ENCODE peak calls at places on chromosome 15, in seven cellular contexts. B is lower lobe of right lung, V is RWPE1, Z is lung, O is B cell, T is ovary, I is fibroblast of lung. X is an unnamed sample.

GRCh38 chr15:37111427-37111717 is 11.0 kb upstream of the MEIS2 start:
- DNase-seq in T (no peak), V (no peak), I (no peak), B (no peak), Z (no peak), O (no peak), X (no peak)

GRCh38 chr15:30953731-30954378 is 37.6 kb downstream of the MTMR10 start:
- DNase-seq in I (peak), T (peak), B (no peak), Z (peak), V (peak), O (no peak), X (no peak)

GRCh38 chr15:96337354-96337990 is 7.0 kb downstream of the NR2F2 start:
- DNase-seq in Z (no peak), B (no peak), O (no peak), V (no peak), I (peak), T (peak), X (no peak)

GRCh38 chr15:66679043-66679656 is 22.9 kb upstream of the SMAD6 start:
- DNase-seq in O (no peak), B (no peak), T (no peak), V (no peak), Z (no peak), I (no peak), X (no peak)

GRCh38 chr15:46127361-46127874 is 492.6 kb downstream of the SQOR start:
- DNase-seq in B (no peak), Z (no peak), O (no peak), V (no peak), T (no peak), I (peak), X (no peak)

GRCh38 chr15:24772256-24772655 is 96.7 kb downstream of the NPAP1 start:
- DNase-seq in Z (no peak), T (no peak), I (no peak), O (no peak), B (no peak), V (no peak), X (peak)

GRCh38 chr15:58521293-58521991 is 89.7 kb downstream of the LIPC start:
- DNase-seq in V (peak), Z (peak), T (peak), O (peak), I (peak), B (peak), X (peak)

GRCh38 chr15:63519548-63520178 is 15.3 kb downstream of the USP3 start:
- DNase-seq in Z (no peak), B (no peak), V (no peak), T (peak), I (no peak), O (no peak), X (no peak)

GRCh38 chr15:51223771-51224229 is 114.6 kb downstream of the CYP19A1 start:
- DNase-seq in B (no peak), T (no peak), V (no peak), Z (no peak), I (peak), O (no peak), X (no peak)

GRCh38 chr15:68218331-68218730 is 11.2 kb downstream of the CLN6 start:
- DNase-seq in O (no peak), V (no peak), I (no peak), Z (no peak), B (no peak), T (peak), X (no peak)

GRCh38 chr15:74383695-74384565 is 16.5 kb upstream of the CYP11A1 start:
- DNase-seq in O (peak), B (no peak), I (peak), V (peak), Z (no peak), T (no peak), X (no peak)

GRCh38 chr15:48855501-48856440 is 22.2 kb upstream of the EID1 start:
- DNase-seq in B (no peak), V (peak), O (no peak), T (no peak), I (peak), Z (no peak), X (peak)

GRCh38 chr15:100910119-100910518 is 9.0 kb upstream of the LRRK1 start:
- DNase-seq in O (no peak), I (no peak), B (no peak), V (no peak), T (no peak), Z (no peak), X (no peak)

GRCh38 chr15:25339431-25339830 is 99.4 kb downstream of the UBE3A start:
- DNase-seq in B (no peak), Z (no peak), I (no peak), T (no peak), O (no peak), V (no peak), X (no peak)

GRCh38 chr15:62483817-62484216 is 318.7 kb upstream of the C2CD4B start:
- DNase-seq in O (no peak), B (no peak), T (peak), I (no peak), Z (no peak), V (no peak), X (no peak)

GRCh38 chr15:43260011-43260615 is 6.6 kb downstream of the TGM5 start:
- DNase-seq in O (no peak), V (no peak), I (no peak), B (no peak), Z (no peak), T (no peak), X (no peak)

GRCh38 chr15:52857471-52857870 is 67.3 kb upstream of the ONECUT1 start:
- DNase-seq in B (no peak), V (no peak), Z (no peak), O (no peak), I (no peak), T (no peak), X (no peak)

GRCh38 chr15:65331811-65332210 is 27.3 kb downstream of the RNU5B-1 start:
- DNase-seq in T (no peak), V (no peak), O (no peak), I (no peak), Z (no peak), B (no peak), X (no peak)

GRCh38 chr15:39022532-39023305 is 458.1 kb upstream of the RASGRP1 start:
- DNase-seq in I (no peak), O (no peak), V (no peak), B (no peak), Z (no peak), T (no peak), X (no peak)

GRCh38 chr15:28106294-28107110 is 7.4 kb upstream of the OCA2 start:
- DNase-seq in B (peak), I (peak), V (no peak), Z (no peak), O (no peak), T (peak), X (peak)

GRCh38 chr15:89783111-89783860 is 7.2 kb downstream of the MESP2 start:
- DNase-seq in V (no peak), T (no peak), O (no peak), I (peak), B (no peak), Z (no peak), X (no peak)

GRCh38 chr15:22888120-22888859 is 49.8 kb downstream of the NIPA2 start:
- DNase-seq in V (peak), B (no peak), T (no peak), I (peak), O (no peak), Z (no peak), X (no peak)

GRCh38 chr15:101206173-101206572 is 45.7 kb downstream of the CHSY1 start:
- DNase-seq in T (no peak), I (peak), V (no peak), O (no peak), B (no peak), Z (no peak), X (no peak)

GRCh38 chr15:73564255-73564654 is 68.9 kb downstream of the NPTN start:
- DNase-seq in I (peak), T (no peak), Z (no peak), B (no peak), V (peak), O (no peak), X (peak)

GRCh38 chr15:78879517-78880241 is 7.0 kb downstream of the MORF4L1 start:
- DNase-seq in Z (no peak), T (no peak), V (no peak), O (no peak), I (peak), B (no peak), X (no peak)

GRCh38 chr15:65828566-65828965 is 36.5 kb upstream of the DENND4A start:
- DNase-seq in B (no peak), O (no peak), V (no peak), Z (no peak), I (no peak), T (no peak), X (no peak)

GRCh38 chr15:89845305-89845893 is 30.7 kb upstream of the ANPEP start:
- DNase-seq in I (peak), Z (no peak), T (no peak), O (no peak), B (no peak), V (peak), X (no peak)

GRCh38 chr15:37695719-37696118 is 238.7 kb upstream of the TMCO5A start:
- DNase-seq in Z (no peak), B (no peak), T (no peak), I (peak), V (no peak), O (no peak), X (no peak)

GRCh38 chr15:53811530-53811929 is 52.1 kb upstream of the WDR72 start:
- DNase-seq in Z (no peak), V (no peak), T (no peak), O (no peak), I (no peak), B (no peak), X (no peak)

GRCh38 chr15:51311510-51311909 is 26.9 kb downstream of the CYP19A1 start:
- DNase-seq in V (no peak), T (no peak), B (no peak), I (no peak), O (no peak), Z (no peak), X (no peak)

GRCh38 chr15:90481023-90481422 is 48.7 kb upstream of the CRTC3 start:
- DNase-seq in O (peak), V (no peak), I (peak), B (no peak), T (no peak), Z (no peak), X (no peak)

GRCh38 chr15:101499863-101500713 is 10.6 kb upstream of the PCSK6 start:
- DNase-seq in Z (no peak), B (no peak), I (no peak), V (no peak), O (no peak), T (no peak), X (no peak)

GRCh38 chr15:65385868-65386253 is 8.1 kb upstream of the IGDCC3 start:
- DNase-seq in Z (no peak), O (no peak), B (no peak), I (no peak), T (peak), V (no peak), X (no peak)

GRCh38 chr15:39438795-39439577 is 141.9 kb upstream of the THBS1 start:
- DNase-seq in V (peak), O (no peak), B (peak), I (peak), T (no peak), Z (no peak), X (no peak)

GRCh38 chr15:47756872-47757271 is 39.6 kb downstream of the SEMA6D start:
- DNase-seq in B (no peak), T (no peak), O (no peak), I (peak), Z (no peak), V (peak), X (no peak)

GRCh38 chr15:90058308-90058707 is 44.0 kb downstream of the IDH2 start:
- DNase-seq in B (no peak), Z (no peak), I (no peak), V (no peak), T (no peak), O (peak), X (no peak)

GRCh38 chr15:72135719-72136118 is 17.5 kb downstream of the SENP8 start:
- DNase-seq in T (no peak), V (no peak), B (no peak), O (no peak), I (peak), Z (no peak), X (no peak)

GRCh38 chr15:41022487-41023090 is 69.3 kb downstream of the CHAC1 start:
- DNase-seq in I (peak), V (peak), T (no peak), Z (peak), O (peak), B (no peak), X (peak)
- TF ChIP-seq CTCF in I (peak), V (peak), T (peak), Z (peak), O (peak), B (peak), X (peak)

GRCh38 chr15:88701561-88702095 is 62.8 kb downstream of the ISG20 start:
- DNase-seq in I (no peak), B (no peak), T (no peak), Z (no peak), V (peak), O (no peak), X (no peak)
- TF ChIP-seq CTCF in I (peak), B (peak), T (no peak), Z (no peak), V (no peak), O (peak), X (no peak)

GRCh38 chr15:99729920-99730319 is 3.3 kb downstream of the LYSMD4 start:
- DNase-seq in O (no peak), I (peak), Z (no peak), B (no peak), V (peak), T (peak), X (no peak)
- TF ChIP-seq CTCF in O (no peak), I (peak), Z (peak), B (peak), V (no peak), T (no peak), X (no peak)

GRCh38 chr15:94154255-94154654 is 77.1 kb upstream of the MCTP2 start:
- DNase-seq in B (no peak), Z (no peak), I (no peak), O (no peak), V (no peak), T (no peak), X (no peak)
- TF ChIP-seq CTCF in B (no peak), Z (no peak), I (no peak), O (no peak), V (no peak), T (no peak), X (no peak)

GRCh38 chr15:41827290-41827879 is 507 bp upstream of the JMJD7 start:
- DNase-seq in V (no peak), O (no peak), T (peak), B (no peak), I (no peak), Z (no peak), X (peak)
- TF ChIP-seq CTCF in V (no peak), O (no peak), T (no peak), B (no peak), I (no peak), Z (no peak), X (no peak)

GRCh38 chr15:91783001-91783400 is 70.5 kb upstream of the SLCO3A1 start:
- DNase-seq in T (no peak), B (no peak), I (no peak), O (no peak), V (no peak), Z (no peak), X (no peak)

GRCh38 chr15:91779960-91780359 is 73.5 kb upstream of the SLCO3A1 start:
- DNase-seq in V (no peak), Z (no peak), T (no peak), O (no peak), I (no peak), B (no peak), X (no peak)

GRCh38 chr15:91783451-91783850 is 70.1 kb upstream of the SLCO3A1 start:
- DNase-seq in O (no peak), V (no peak), T (no peak), B (no peak), I (no peak), Z (no peak), X (no peak)

GRCh38 chr15:91782221-91782620 is 71.3 kb upstream of the SLCO3A1 start:
- DNase-seq in Z (peak), I (no peak), B (no peak), V (no peak), T (no peak), O (no peak), X (no peak)

GRCh38 chr15:91780387-91780786 is 73.1 kb upstream of the SLCO3A1 start:
- DNase-seq in I (no peak), T (no peak), B (no peak), V (no peak), Z (no peak), O (no peak), X (no peak)
- TF ChIP-seq CTCF in I (no peak), T (no peak), B (no peak), V (no peak), Z (no peak), O (no peak), X (no peak)

DNA sequence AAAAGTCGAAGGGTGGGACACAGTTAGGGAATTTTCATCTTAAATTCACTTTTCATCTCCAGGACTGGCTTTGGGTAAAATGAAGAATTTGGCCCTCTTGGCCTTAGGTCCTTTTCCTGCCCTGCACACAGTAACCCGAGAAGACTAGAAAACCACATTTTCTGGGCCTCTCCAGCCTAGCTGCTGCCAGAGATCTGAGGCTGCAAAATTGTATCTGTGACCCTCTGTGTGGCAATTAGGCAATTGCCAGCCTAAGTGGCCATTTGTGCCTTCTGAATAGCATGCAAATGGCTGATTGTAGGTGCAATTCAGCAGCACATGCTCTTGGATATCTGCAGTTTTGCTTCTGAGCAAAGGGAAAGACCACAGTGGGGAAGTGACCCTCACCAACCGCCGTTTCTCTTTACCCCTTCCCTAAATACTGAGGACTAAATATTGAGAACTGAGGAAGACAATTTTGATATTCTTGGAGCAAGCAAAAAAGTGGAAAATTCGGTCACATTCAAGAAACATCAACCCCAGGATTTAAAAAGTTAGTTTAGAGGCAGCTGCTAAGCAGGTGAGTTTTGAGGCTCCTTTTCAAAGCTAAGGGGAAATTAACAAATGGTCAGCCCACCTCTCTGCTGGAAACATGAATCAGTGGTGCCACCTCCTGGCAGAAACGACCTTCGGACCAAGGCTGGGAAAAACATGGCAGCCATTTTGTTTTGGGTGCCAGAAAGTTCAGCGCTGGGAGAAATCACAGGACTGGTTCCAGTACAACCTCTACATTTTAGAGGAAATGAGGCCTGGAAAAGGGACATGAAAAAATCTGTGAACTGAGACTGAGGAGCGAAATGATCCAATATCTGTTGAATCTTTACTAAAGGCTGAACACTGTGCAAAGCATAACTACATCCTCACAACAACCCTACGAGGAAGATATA is 56.6 kb upstream of the PRTG start:
- DNase-seq in I (peak), B (peak), O (no peak), V (peak), Z (peak), T (peak), X (peak)
- TF ChIP-seq CTCF in I (peak), B (peak), O (no peak), V (no peak), Z (peak), T (no peak), X (peak)

GRCh38 chr15:80638553-80639167 is 56.5 kb upstream of the ABHD17C start:
- DNase-seq in O (no peak), B (no peak), Z (no peak), T (no peak), V (no peak), I (no peak), X (no peak)

GRCh38 chr15:80640546-80641121 is 54.5 kb upstream of the ABHD17C start:
- DNase-seq in V (no peak), B (no peak), O (no peak), Z (no peak), T (no peak), I (no peak), X (no peak)

GRCh38 chr15:80641384-80641783 is 53.7 kb upstream of the ABHD17C start:
- DNase-seq in T (no peak), V (no peak), B (no peak), I (no peak), O (no peak), Z (no peak), X (no peak)

GRCh38 chr15:80637747-80638146 is 57.4 kb upstream of the ABHD17C start:
- DNase-seq in V (no peak), T (no peak), B (no peak), Z (no peak), O (no peak), I (no peak), X (no peak)

GRCh38 chr15:80639168-80639555 is 55.9 kb upstream of the ABHD17C start:
- DNase-seq in I (no peak), Z (no peak), O (no peak), T (no peak), B (no peak), V (no peak), X (no peak)
- TF ChIP-seq CTCF in I (no peak), Z (no peak), O (no peak), T (no peak), B (no peak), V (no peak), X (no peak)

GRCh38 chr15:93803406-93803805 is 428.0 kb upstream of the MCTP2 start:
- DNase-seq in V (no peak), Z (no peak), I (no peak), O (no peak), T (no peak), B (no peak), X (no peak)

GRCh38 chr15:93801206-93801605 is 430.2 kb upstream of the MCTP2 start:
- DNase-seq in T (no peak), V (no peak), O (no peak), I (peak), Z (no peak), B (no peak), X (no peak)

GRCh38 chr15:93800805-93801204 is 430.6 kb upstream of the MCTP2 start:
- DNase-seq in B (no peak), Z (no peak), O (no peak), T (no peak), I (no peak), V (no peak), X (no peak)
- TF ChIP-seq CTCF in B (no peak), Z (no peak), O (no peak), T (no peak), I (no peak), V (no peak), X (no peak)

X was measured in thyroid gland.